ENCODE peak calls at places on chromosomes 16 and 17, in five cellular contexts. Z, A, V, R and B are unnamed samples.

GRCh38 chr16:4795828-4796572 is 831 bp downstream of the SMIM22 start:
- DNase-seq in Z (no peak), A (no peak), V (no peak), R (no peak), B (no peak)

GRCh38 chr16:67110136-67110847 is 551 bp downstream of the PHAF1 start:
- DNase-seq in Z (no peak), A (peak), V (peak), R (no peak), B (no peak)

GRCh38 chr17:27976331-27976730 is 66.1 kb upstream of the NLK start:
- DNase-seq in Z (no peak), A (no peak), V (no peak), R (no peak), B (no peak)

GRCh38 chr16:2816751-2817495 is at the start of gene PRSS21:
- DNase-seq in Z (no peak), A (no peak), V (no peak), R (no peak), B (no peak)

GRCh38 chr17:76384987-76385891 is 830 bp downstream of the SPHK1 start:
- DNase-seq in Z (no peak), A (peak), V (peak), R (no peak), B (no peak)

GRCh38 chr17:41196068-41196467 is 6.4 kb downstream of the KRTAP9-1 start:
- DNase-seq in Z (no peak), A (no peak), V (no peak), R (no peak), B (no peak)

GRCh38 chr17:8976638-8977037 is 11.1 kb upstream of the PIK3R5 start:
- DNase-seq in Z (no peak), A (no peak), V (no peak), R (no peak), B (no peak)

GRCh38 chr17:74524751-74525725 is 6.2 kb downstream of the CD300LB start:
- DNase-seq in Z (no peak), A (no peak), V (no peak), R (no peak), B (no peak)

GRCh38 chr17:81304196-81305015 is 9.3 kb upstream of the SLC38A10 start:
- DNase-seq in Z (no peak), A (no peak), V (no peak), R (no peak), B (no peak)

GRCh38 chr17:27630607-27631408 is at the start of gene LGALS9:
- DNase-seq in Z (no peak), A (no peak), V (no peak), R (no peak), B (no peak)

GRCh38 chr17:40490289-40490853 is 11.1 kb downstream of the TNS4 start:
- DNase-seq in Z (peak), A (peak), V (peak), R (peak), B (no peak)

GRCh38 chr16:22388101-22388644 is 13.8 kb upstream of the CDR2 start:
- DNase-seq in Z (no peak), A (no peak), V (no peak), R (peak), B (no peak)

GRCh38 chr17:76492250-76492988 is 8.8 kb downstream of the RHBDF2 start:
- DNase-seq in Z (no peak), A (no peak), V (no peak), R (no peak), B (no peak)

GRCh38 chr16:75251280-75252048 is at the start of gene BCAR1:
- DNase-seq in Z (peak), A (peak), V (peak), R (peak), B (peak)

GRCh38 chr16:77137045-77137444 is 53.9 kb upstream of the MON1B start:
- DNase-seq in Z (no peak), A (no peak), V (no peak), R (no peak), B (no peak)

GRCh38 chr17:63113167-63113566 is 147.1 kb downstream of the TANC2 start:
- DNase-seq in Z (no peak), A (no peak), V (no peak), R (peak), B (no peak)

GRCh38 chr17:7557825-7558543 is 566 bp upstream of the TNFSF13 start:
- DNase-seq in Z (peak), A (peak), V (peak), R (peak), B (no peak)

GRCh38 chr16:50718061-50718760 is 23.7 kb upstream of the CYLD start:
- DNase-seq in Z (no peak), A (no peak), V (no peak), R (no peak), B (no peak)

GRCh38 chr17:70242781-70243437 is 73.6 kb downstream of the KCNJ2 start:
- DNase-seq in Z (no peak), A (no peak), V (no peak), R (peak), B (no peak)

GRCh38 chr16:51431517-51432241 is 280.6 kb upstream of the SALL1 start:
- DNase-seq in Z (peak), A (no peak), V (peak), R (peak), B (peak)

DNA sequence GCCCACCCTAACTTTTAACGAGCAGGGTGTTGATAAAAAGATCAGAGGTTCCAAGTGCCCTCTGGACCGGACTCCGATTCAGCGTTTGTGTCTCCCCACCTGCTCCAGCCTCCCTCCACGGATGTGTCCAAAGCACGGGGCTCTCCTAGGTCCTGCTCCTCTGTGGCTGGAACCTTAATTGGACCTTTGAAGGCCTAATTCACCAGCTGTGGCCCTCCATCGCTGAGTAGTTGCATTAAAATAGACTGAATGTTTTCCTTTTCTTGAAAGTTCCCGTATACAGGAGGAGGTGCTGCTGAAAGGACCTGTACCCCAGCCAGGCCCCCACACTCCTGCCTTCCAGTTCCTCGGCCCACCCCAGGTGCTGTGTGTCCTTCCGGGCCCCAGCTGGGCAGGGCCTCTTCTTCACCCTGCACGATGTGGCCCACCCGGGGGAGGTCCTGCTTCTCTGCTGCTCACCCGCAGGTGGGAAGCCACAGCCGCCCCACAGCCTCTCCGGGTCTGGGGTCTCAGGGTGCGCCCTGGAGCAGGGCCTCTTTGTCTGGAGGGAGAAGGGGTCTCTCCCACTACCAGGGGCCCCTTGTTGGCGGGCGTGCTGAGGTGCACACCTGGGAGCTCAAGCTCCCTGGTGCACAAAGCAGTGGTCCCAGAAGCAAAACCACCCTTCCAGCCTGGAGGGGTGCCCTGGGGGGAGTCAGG is 1.3 kb upstream of the CACNA1H start:
- DNase-seq in Z (no peak), A (no peak), V (no peak), R (no peak), B (no peak)
- H3K4me3 ChIP-seq in Z (no peak), A (peak), V (no peak), R (no peak), B (no peak)

GRCh38 chr16:85104821-85105391 is 7.4 kb downstream of the CIBAR2 start:
- DNase-seq in Z (no peak), A (no peak), V (no peak), R (no peak), B (no peak)

GRCh38 chr16:85107083-85107482 is 5.2 kb downstream of the CIBAR2 start:
- DNase-seq in Z (no peak), A (no peak), V (no peak), R (no peak), B (no peak)

GRCh38 chr16:85104147-85104546 is 8.1 kb downstream of the CIBAR2 start:
- DNase-seq in Z (no peak), A (no peak), V (no peak), R (no peak), B (no peak)

GRCh38 chr16:85107532-85107931 is 4.7 kb downstream of the CIBAR2 start:
- DNase-seq in Z (no peak), A (no peak), V (no peak), R (no peak), B (no peak)

GRCh38 chr16:85105475-85105874 is 6.8 kb downstream of the CIBAR2 start:
- DNase-seq in Z (no peak), A (no peak), V (no peak), R (no peak), B (no peak)
- TF ChIP-seq CTCF in Z (no peak), A (no peak), V (no peak), R (no peak), B (no peak)

DNA sequence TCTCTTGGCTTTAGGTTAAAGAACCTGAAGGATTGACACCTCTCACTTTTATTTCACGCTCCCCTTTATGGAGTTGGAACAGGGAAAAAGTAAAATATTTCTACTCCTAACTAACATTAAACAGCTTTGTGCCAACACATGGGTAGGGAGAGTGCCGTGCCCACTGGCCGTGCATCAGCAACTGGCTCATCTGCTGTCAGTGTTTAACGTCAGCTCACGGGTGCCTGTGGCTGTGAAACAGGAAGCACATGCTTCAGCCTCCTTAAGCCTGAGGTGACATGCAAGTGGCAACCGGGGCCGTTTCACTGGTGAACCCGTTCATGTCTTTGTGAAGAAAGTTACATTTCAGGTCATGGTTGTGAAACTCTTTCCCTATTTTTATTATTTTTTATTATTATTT is 3.1 kb downstream of the SPG7 start:
- DNase-seq in Z (no peak), A (no peak), V (no peak), R (no peak), B (no peak)
- H3K4me3 ChIP-seq in Z (no peak), A (no peak), V (no peak), R (no peak), B (no peak)

DNA sequence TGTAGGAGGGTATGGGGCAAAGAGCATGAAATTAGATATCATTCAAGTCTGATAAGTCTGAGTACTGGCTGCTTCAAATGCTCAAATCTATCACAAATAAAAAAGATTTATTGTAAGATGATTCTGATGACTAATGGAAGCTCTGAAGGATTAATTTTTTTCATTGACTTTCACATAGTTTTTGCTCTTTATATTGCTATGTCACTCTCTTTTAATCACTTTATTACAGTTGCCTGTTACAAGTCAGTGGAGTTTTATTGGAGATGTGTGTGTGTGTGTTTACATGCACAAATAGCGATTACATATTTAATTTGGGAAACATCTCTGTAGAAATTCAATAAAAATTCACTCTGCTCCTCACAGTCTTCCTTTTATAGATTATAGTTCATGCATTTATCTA is 15.0 kb downstream of the MAP2K4 start:
- DNase-seq in Z (no peak), A (no peak), V (no peak), R (no peak), B (no peak)
- TF ChIP-seq CTCF in Z (no peak), A (no peak), V (no peak), R (no peak), B (no peak)